ENCODE peak calls at places on chromosomes 2 and 18, in five cellular contexts. C is AG04450, X is mammary epithelial cell, R is cardiac muscle cell, B is HCT116. G is an unnamed sample.

GRCh38 chr18:6255121-6255742 is 159.5 kb downstream of the L3MBTL4 start:
- DNase-seq in C (no peak), X (no peak), R (no peak), B (no peak), G (no peak)

GRCh38 chr2:27118525-27119329 is at the start of gene CGREF1:
- DNase-seq in C (no peak), X (no peak), R (peak; percentile 12), B (no peak), G (peak; percentile 31)

GRCh38 chr2:56613917-56614316 is 430.1 kb downstream of the CCDC85A start:
- DNase-seq in C (no peak), X (no peak), R (no peak), B (no peak), G (no peak)

GRCh38 chr18:8929381-8929780 is 173.1 kb upstream of the NDUFV2 start:
- DNase-seq in C (no peak), X (peak; percentile 23), R (no peak), B (no peak), G (no peak)

GRCh38 chr2:216354236-216354788 is 18.0 kb downstream of the MARCHF4 start:
- DNase-seq in C (no peak), X (no peak), R (peak; percentile 69), B (no peak), G (no peak)

GRCh38 chr2:79874015-79874414 is 361.2 kb downstream of the CTNNA2 start:
- DNase-seq in C (no peak), X (no peak), R (no peak), B (no peak), G (no peak)

GRCh38 chr2:25421289-25421688 is 79.6 kb upstream of the DNMT3A start:
- DNase-seq in C (no peak), X (no peak), R (no peak), B (no peak), G (no peak)

GRCh38 chr2:10194021-10194820 is 71.7 kb downstream of the RRM2 start:
- DNase-seq in C (no peak), X (no peak), R (peak; percentile 27), B (no peak), G (no peak)

GRCh38 chr2:212732860-212733259 is 194.3 kb upstream of the ERBB4 start:
- DNase-seq in C (no peak), X (peak; percentile 20), R (no peak), B (no peak), G (no peak)

GRCh38 chr2:70978388-70979357 is at the start of gene ANKRD53:
- DNase-seq in C (no peak), X (peak; percentile 23), R (peak; percentile 55), B (no peak), G (peak; percentile 5)

GRCh38 chr2:47295133-47295980 is 107.6 kb upstream of the MSH2 start:
- DNase-seq in C (no peak), X (no peak), R (no peak), B (no peak), G (no peak)

GRCh38 chr2:172335731-172336130 is 91.7 kb upstream of the ITGA6 start:
- DNase-seq in C (no peak), X (no peak), R (no peak), B (no peak), G (no peak)

GRCh38 chr2:3641841-3642421 is 16.1 kb upstream of the ALLC start:
- DNase-seq in C (no peak), X (no peak), R (peak; percentile 62), B (no peak), G (no peak)

GRCh38 chr18:68734311-68734710 is 19.4 kb upstream of the TMX3 start:
- DNase-seq in C (no peak), X (no peak), R (peak; percentile 10), B (no peak), G (no peak)

GRCh38 chr2:240640939-240641338 is 15.7 kb downstream of the GPR35 start:
- DNase-seq in C (no peak), X (peak; percentile 21), R (peak; percentile 39), B (peak; percentile 29), G (peak; percentile 83)

GRCh38 chr2:236824836-236825235 is 255.2 kb downstream of the ACKR3 start:
- DNase-seq in C (no peak), X (no peak), R (no peak), B (no peak), G (no peak)

GRCh38 chr2:12169060-12169406 is 422.6 kb downstream of the LPIN1 start:
- DNase-seq in C (no peak), X (peak; percentile 15), R (peak; percentile 86), B (no peak), G (no peak)

GRCh38 chr2:233448565-233448964 is 94.3 kb downstream of the DGKD start:
- DNase-seq in C (no peak), X (no peak), R (no peak), B (no peak), G (no peak)

GRCh38 chr18:70454705-70455322 is 166.0 kb downstream of the SOCS6 start:
- DNase-seq in C (peak; percentile 53), X (peak; percentile 40), R (peak; percentile 82), B (peak; percentile 67), G (peak; percentile 62)

DNA sequence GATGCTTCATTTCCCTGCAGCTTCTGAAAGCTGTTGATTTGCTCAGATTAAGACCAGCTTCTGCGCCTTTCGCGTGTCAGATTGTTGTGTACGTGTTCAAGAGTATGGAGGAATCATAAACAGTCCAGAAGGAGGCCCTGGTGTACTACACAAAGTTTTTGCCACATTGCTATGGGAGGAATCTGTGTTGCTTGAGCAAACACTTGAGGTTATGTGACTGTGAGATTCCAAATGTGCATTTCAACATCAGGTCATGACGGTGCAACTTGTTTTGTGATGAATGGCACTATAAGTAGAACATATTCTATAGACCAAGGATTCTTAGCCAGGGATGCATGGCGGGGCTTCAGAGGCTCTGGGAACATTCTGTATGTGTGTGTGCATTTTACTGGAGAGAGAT is 35.0 kb downstream of the SRSF7 start:
- DNase-seq in C (peak; percentile 63), X (no peak), R (peak; percentile 88), B (no peak), G (no peak)
- TF ChIP-seq CTCF in C (no peak), X (no peak), R (no peak), B (no peak), G (no peak)

GRCh38 chr2:15988724-15989123 is 48.4 kb downstream of the MYCN start:
- DNase-seq in C (no peak), X (no peak), R (no peak), B (no peak), G (no peak)

GRCh38 chr2:15986068-15986560 is 45.8 kb downstream of the MYCN start:
- DNase-seq in C (no peak), X (no peak), R (no peak), B (no peak), G (no peak)

GRCh38 chr2:15984367-15985255 is 44.3 kb downstream of the MYCN start:
- DNase-seq in C (no peak), X (no peak), R (no peak), B (no peak), G (no peak)

GRCh38 chr2:15985531-15985930 is 45.2 kb downstream of the MYCN start:
- DNase-seq in C (no peak), X (no peak), R (no peak), B (no peak), G (no peak)

GRCh38 chr2:15986644-15987043 is 46.3 kb downstream of the MYCN start:
- DNase-seq in C (no peak), X (no peak), R (no peak), B (no peak), G (no peak)
- TF ChIP-seq CTCF in C (no peak), X (no peak), R (no peak), B (no peak), G (no peak)

DNA sequence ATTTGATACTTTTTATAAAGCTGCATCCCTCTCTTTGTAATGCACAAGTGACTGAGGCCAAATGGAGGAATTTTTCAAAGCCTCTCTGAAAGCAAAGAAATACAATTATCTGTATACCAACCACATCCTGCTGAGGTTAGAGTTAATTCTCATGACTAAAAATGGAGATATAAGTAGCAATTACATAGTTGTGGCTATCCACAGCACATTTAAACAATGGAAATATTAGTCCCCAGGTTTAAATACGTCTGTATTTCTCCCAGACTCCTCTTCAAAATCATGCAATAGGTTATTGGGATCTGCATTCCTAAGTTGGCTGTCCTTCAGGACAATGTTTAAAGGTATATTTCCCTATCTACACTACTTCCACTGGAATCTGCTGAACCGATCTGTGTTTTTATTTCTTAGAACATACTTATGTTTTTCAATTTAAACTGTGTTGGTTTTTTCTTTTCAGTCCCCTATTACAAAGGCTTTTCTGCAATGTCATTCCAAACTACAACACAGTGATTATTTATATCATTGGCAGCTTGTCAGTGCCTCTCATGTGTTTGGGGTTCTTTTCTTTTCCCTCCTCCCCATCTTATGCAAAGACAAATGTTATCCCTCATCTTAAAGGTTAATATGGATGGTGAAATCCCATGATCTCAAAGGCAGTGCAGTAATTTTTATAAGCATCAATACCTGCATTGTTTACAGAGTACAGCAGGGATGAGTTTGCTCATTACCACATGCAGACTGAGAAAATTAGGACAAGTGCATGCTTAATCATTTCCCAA is 134.8 kb upstream of the FSHR start:
- DNase-seq in C (no peak), X (no peak), R (peak; percentile 67), B (no peak), G (no peak)
- TF ChIP-seq CTCF in C (no peak), X (no peak), R (no peak), B (no peak), G (no peak)

GRCh38 chr18:22168360-22168921 is 948 bp upstream of the GATA6 start:
- DNase-seq in C (no peak), X (no peak), R (peak; percentile 47), B (no peak), G (peak; percentile 57)
- TF ChIP-seq CTCF in C (no peak), X (no peak), R (peak; percentile 6), B (no peak), G (no peak)

GRCh38 chr2:63163231-63163845 is 112.7 kb downstream of the OTX1 start:
- DNase-seq in C (no peak), X (no peak), R (no peak), B (no peak), G (no peak)
- TF ChIP-seq CTCF in C (no peak), X (peak; percentile 4), R (no peak), B (no peak), G (no peak)

DNA sequence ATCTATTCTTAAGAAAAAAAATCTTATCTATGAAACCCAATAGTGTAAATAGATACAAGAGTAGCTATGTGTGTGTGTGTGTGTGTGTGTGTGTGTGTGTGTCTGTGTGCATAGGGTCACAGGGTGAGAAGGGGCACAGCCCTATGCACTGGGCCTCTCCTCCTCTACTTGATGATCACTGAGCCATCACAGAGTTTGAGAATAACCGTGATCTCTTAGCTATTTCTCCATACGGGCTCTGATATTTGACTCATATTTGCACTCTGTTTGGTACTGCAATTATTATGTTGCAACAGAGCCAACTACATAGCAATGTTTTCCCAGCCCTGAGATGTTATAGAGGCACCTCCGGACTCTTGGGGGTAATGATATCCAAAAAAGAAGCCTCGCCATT is 28.8 kb upstream of the SLC40A1 start:
- DNase-seq in C (no peak), X (no peak), R (peak; percentile 73), B (no peak), G (no peak)
- TF ChIP-seq CTCF in C (no peak), X (no peak), R (no peak), B (no peak), G (no peak)

G was measured in Calu3.